ENCODE peak calls at places on chromosomes 4 and X, in five cellular contexts. R, C, H, D and U are unnamed samples.

GRCh38 chrX:11434607-11435006 is 141.4 kb downstream of the AMELX start:
- DNase-seq in R (no peak), C (no peak), H (no peak), D (no peak), U (no peak)

GRCh38 chr4:7384003-7384928 is 50.5 kb downstream of the PSAPL1 start:
- DNase-seq in R (no peak), C (no peak), H (no peak), D (no peak), U (no peak)

GRCh38 chr4:93829531-93830089 is 1.1 kb downstream of the ATOH1 start:
- DNase-seq in R (no peak), C (no peak), H (no peak), D (peak; percentile 66), U (peak; percentile 58)

GRCh38 chr4:42425146-42426065 is 28.1 kb downstream of the SHISA3 start:
- DNase-seq in R (no peak), C (no peak), H (no peak), D (peak; percentile 60), U (peak; percentile 26)

GRCh38 chr4:83114576-83114975 is at the start of gene PLAC8:
- DNase-seq in R (peak; percentile 15), C (no peak), H (no peak), D (no peak), U (no peak)

GRCh38 chr4:108080752-108081151 is 88.0 kb downstream of the LEF1 start:
- DNase-seq in R (no peak), C (no peak), H (no peak), D (no peak), U (no peak)

GRCh38 chrX:47179221-47179927 is 14.3 kb upstream of the UBA1 start:
- DNase-seq in R (no peak), C (no peak), H (no peak), D (no peak), U (no peak)

GRCh38 chr4:71814433-71814832 is 30.6 kb upstream of the GC start:
- DNase-seq in R (no peak), C (no peak), H (no peak), D (peak; percentile 67), U (peak; percentile 50)

GRCh38 chrX:79366556-79366887 is 612 bp downstream of the ITM2A start:
- DNase-seq in R (no peak), C (no peak), H (no peak), D (no peak), U (no peak)

GRCh38 chr4:4420421-4420820 is 33.5 kb downstream of the NSG1 start:
- DNase-seq in R (no peak), C (no peak), H (no peak), D (no peak), U (no peak)

GRCh38 chr4:98928131-98928504 is 815 bp downstream of the EIF4E start:
- DNase-seq in R (peak; percentile 77), C (peak; percentile 64), H (peak; percentile 85), D (no peak), U (peak; percentile 75)

GRCh38 chr4:79528241-79528706 is 120.2 kb upstream of the GK2 start:
- DNase-seq in R (no peak), C (no peak), H (no peak), D (no peak), U (no peak)

GRCh38 chrX:2692221-2693122 is 1.4 kb downstream of the CD99 start:
- DNase-seq in R (no peak), C (no peak), H (peak; percentile 64), D (no peak), U (no peak)

GRCh38 chr4:99062120-99062519 is 26.5 kb downstream of the ADH5 start:
- DNase-seq in R (peak; percentile 12), C (no peak), H (no peak), D (no peak), U (no peak)

GRCh38 chr4:86688026-86688425 is 93.9 kb downstream of the PTPN13 start:
- DNase-seq in R (no peak), C (no peak), H (no peak), D (no peak), U (no peak)

GRCh38 chr4:153257151-153257620 is 52.9 kb downstream of the TRIM2 start:
- DNase-seq in R (peak; percentile 64), C (no peak), H (no peak), D (peak; percentile 65), U (peak; percentile 53)

GRCh38 chr4:2647403-2648158 is 108.6 kb downstream of the TNIP2 start:
- DNase-seq in R (no peak), C (no peak), H (no peak), D (no peak), U (no peak)

GRCh38 chr4:6013564-6013963 is 4.7 kb downstream of the C4orf50 start:
- DNase-seq in R (no peak), C (no peak), H (no peak), D (no peak), U (no peak)

GRCh38 chrX:153864561-153865320 is 21.2 kb downstream of the L1CAM start:
- DNase-seq in R (no peak), C (no peak), H (no peak), D (no peak), U (no peak)
- TF ChIP-seq SP1 in R (no peak), C (no peak), H (no peak), D (no peak), U (no peak)

GRCh38 chrX:101977091-101977490 is 45.3 kb upstream of the ZMAT1 start:
- DNase-seq in R (no peak), C (no peak), H (no peak), D (no peak), U (no peak)
- TF ChIP-seq SP1 in R (no peak), C (no peak), H (no peak), D (no peak), U (no peak)

DNA sequence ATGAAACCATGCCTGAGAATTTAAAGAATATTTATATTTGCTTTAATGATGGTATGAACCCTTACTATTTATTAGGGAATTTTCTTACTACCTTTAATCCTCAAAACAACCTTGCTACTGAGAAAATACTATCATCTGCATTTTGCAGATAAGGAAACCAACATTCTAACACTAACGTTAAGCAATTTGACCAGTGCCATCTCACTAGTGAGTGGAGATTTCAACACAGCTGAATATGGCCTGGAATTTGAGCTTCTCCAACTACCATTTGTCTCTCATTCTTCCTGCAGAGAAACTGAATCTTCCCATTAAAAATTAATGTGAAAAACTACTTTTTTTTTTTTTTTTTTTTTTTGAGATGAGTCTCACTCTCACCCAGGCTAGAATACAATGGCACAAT is 380.9 kb upstream of the SMIM31 start:
- DNase-seq in R (no peak), C (no peak), H (no peak), D (no peak), U (no peak)
- TF ChIP-seq SP1 in R (no peak), C (no peak), H (no peak), D (no peak), U (no peak)

GRCh38 chrX:38249965-38250364 is 29.3 kb upstream of the SRPX start:
- DNase-seq in R (no peak), C (no peak), H (no peak), D (no peak), U (no peak)
- TF ChIP-seq SP1 in R (no peak), C (no peak), H (no peak), D (no peak), U (no peak)

GRCh38 chr4:20598626-20599025 is 101.6 kb upstream of the PACRGL start:
- DNase-seq in R (no peak), C (no peak), H (no peak), D (no peak), U (no peak)

DNA sequence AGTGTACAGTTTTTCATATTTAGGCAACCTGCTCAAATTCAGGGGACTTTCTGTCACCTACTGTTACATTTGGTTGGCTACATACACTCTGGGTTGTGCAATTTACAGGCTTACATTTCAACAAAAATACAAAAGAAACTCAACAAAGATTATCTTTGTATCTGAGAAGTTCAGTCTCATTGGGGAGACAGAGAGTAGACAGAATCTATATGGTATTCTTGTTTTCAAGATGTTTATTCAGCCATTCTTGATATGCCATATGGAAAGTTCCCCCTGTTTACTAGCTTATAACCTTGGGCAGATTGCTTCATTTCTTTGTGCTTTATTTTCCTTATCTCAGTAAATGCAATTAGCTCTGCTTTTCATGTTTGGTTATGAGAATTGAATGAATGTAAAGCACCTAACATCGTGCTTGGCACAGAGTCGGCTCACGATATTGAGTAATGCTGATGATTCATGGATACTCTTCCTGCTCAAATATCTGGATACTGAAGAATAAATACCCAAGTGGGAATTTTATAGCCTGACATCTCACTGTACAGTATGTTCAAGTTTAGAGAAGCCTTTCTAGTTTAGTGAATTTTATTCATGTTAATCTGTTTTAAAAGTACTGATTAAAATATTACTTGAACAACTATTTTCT is 96.5 kb upstream of the PACRGL start:
- DNase-seq in R (no peak), C (no peak), H (no peak), D (no peak), U (no peak)
- TF ChIP-seq SP1 in R (no peak), C (no peak), H (no peak), D (no peak), U (no peak)